ENCODE peak calls at places on chromosomes 7 and 10, in nine cellular contexts. P is H1, A is GM12891, Q is stomach, Z is spleen, O is HCT116, Y is transverse colon, W is endothelial cell of umbilical vein, F is HepG2. J is an unnamed sample.

GRCh38 chr7:122887198-122887597 is 938 bp upstream of the CADPS2 start:
- DNase-seq in W (peak), O (peak), P (no peak), Q (peak), F (peak), Y (peak), A (no peak), Z (peak), J (no peak)

GRCh38 chr7:147982307-147982706 is 608.3 kb upstream of the C7orf33 start:
- DNase-seq in A (no peak), F (no peak), Z (no peak), Y (no peak), O (no peak), Q (no peak), W (no peak), P (no peak), J (no peak)

GRCh38 chr7:149799397-149800168 is 26.2 kb upstream of the ZNF467 start:
- DNase-seq in F (peak), P (peak), Y (peak), A (peak), Q (peak), O (no peak), Z (peak), W (no peak), J (no peak)

GRCh38 chr10:124114696-124115095 is 21.3 kb upstream of the CHST15 start:
- DNase-seq in P (no peak), W (no peak), F (no peak), A (no peak), Z (peak), Q (no peak), Y (no peak), O (no peak), J (no peak)

GRCh38 chr10:110074986-110075664 is 67.3 kb downstream of the ADD3 start:
- DNase-seq in O (no peak), F (no peak), Q (no peak), P (no peak), A (no peak), Z (no peak), Y (no peak), W (peak), J (no peak)

GRCh38 chr7:84823530-84823929 is 363.3 kb downstream of the SEMA3D start:
- DNase-seq in O (no peak), A (no peak), P (no peak), Z (no peak), Y (no peak), Q (no peak), F (no peak), W (no peak), J (no peak)

GRCh38 chr7:85529831-85530230 is 343.0 kb upstream of the SEMA3D start:
- DNase-seq in Y (no peak), P (no peak), Z (no peak), W (peak), O (no peak), A (no peak), F (no peak), Q (no peak), J (no peak)

GRCh38 chr10:119677904-119678755 is 26.9 kb downstream of the BAG3 start:
- DNase-seq in Z (peak), A (no peak), W (no peak), O (no peak), Q (no peak), P (no peak), Y (no peak), F (no peak), J (no peak)

GRCh38 chr7:24727165-24728120 is 29.8 kb downstream of the GSDME start:
- DNase-seq in P (no peak), F (no peak), Q (no peak), W (no peak), Z (no peak), Y (no peak), A (no peak), O (no peak), J (peak)

GRCh38 chr7:14449291-14449690 is 453.3 kb downstream of the DGKB start:
- DNase-seq in W (no peak), O (no peak), P (no peak), Z (no peak), Y (no peak), A (no peak), F (no peak), Q (no peak), J (no peak)

GRCh38 chr7:102306916-102307677 is 20.4 kb downstream of the SH2B2 start:
- DNase-seq in O (no peak), Y (peak), F (peak), Q (peak), Z (peak), A (peak), W (no peak), P (no peak), J (no peak)

GRCh38 chr7:85719981-85720963 is 533.4 kb upstream of the SEMA3D start:
- DNase-seq in Z (no peak), O (no peak), Y (no peak), F (no peak), Q (no peak), A (no peak), P (no peak), W (peak), J (no peak)

GRCh38 chr7:128116740-128117139 is 85.5 kb upstream of the LRRC4 start:
- DNase-seq in W (no peak), Q (no peak), Y (no peak), A (no peak), F (peak), O (no peak), Z (peak), P (no peak), J (peak)

GRCh38 chr7:13240349-13240748 is 552.9 kb downstream of the ARL4A start:
- DNase-seq in O (peak), P (no peak), Q (no peak), W (no peak), F (no peak), Y (no peak), A (no peak), Z (no peak), J (no peak)

GRCh38 chr7:10632707-10633106 is 341.0 kb upstream of the PHF14 start:
- DNase-seq in P (no peak), Z (no peak), A (no peak), F (no peak), Q (no peak), Y (no peak), W (no peak), O (no peak), J (no peak)

GRCh38 chr10:122132331-122132755 is 138.8 kb upstream of the BTBD16 start:
- DNase-seq in A (no peak), F (no peak), W (no peak), Q (no peak), Y (no peak), Z (no peak), P (peak), O (no peak), J (no peak)

GRCh38 chr10:30437039-30437781 is 3.2 kb downstream of the MAP3K8 start:
- DNase-seq in Y (no peak), O (no peak), A (no peak), Q (no peak), Z (no peak), P (no peak), F (no peak), W (peak), J (peak)

GRCh38 chr10:123136806-123137642 is 1.3 kb downstream of the HMX3 start:
- DNase-seq in P (peak), F (no peak), W (peak), A (no peak), Q (no peak), O (no peak), Y (no peak), Z (no peak), J (no peak)

DNA sequence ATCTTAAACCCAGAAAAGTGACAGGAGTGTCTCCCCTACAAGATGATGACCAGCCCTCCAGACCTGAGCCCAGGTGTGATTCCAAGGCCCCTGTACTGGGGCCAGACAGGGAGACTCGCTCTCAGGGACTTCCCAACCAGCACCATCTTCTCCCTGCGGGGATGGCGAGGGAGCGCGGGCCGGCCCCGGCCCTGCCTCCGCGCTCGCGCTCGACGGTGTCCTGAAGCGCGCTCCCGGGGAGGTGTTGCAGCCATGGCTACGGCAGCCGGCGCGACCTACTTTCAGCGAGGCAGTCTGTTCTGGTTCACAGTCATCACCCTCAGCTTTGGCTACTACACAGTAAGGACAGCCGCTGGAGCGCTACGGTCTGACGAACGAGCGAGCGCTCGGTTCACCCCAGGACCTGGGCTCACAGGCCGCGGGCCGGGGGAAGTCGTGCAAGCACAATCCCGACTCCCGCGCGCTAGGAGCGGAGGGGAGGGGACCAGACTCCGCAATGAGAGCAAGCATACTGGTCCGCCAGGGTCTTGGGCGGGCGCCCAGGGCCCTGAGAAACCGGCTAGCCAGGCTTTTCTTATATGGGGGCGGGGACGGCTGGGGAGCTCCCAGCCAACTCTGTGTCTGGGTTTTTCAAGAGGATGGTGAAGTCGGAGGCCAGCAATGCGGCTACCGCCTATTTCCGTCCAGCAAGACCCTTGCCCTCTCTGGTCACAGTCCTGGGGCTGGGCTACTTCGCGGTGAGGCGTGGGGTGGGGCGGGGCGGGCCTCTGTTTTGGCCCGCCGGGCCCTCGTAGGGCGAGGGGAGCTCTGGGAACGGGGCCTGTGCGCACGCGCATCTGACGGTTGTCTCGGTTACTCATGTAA is at the start of gene TMEM254:
- DNase-seq in Y (peak), A (peak), P (peak), Q (peak), W (peak), Z (peak), F (peak), O (peak), J (no peak)
- TF ChIP-seq POLR2A in Y (peak), A (peak), P (peak), Q (no peak), W (no peak), Z (no peak), F (peak), O (peak), J (no peak)

GRCh38 chr7:105680505-105681187 is 99.4 kb upstream of the EFCAB10 start:
- DNase-seq in P (no peak), W (no peak), F (peak), A (no peak), Z (no peak), Y (peak), O (no peak), Q (no peak), J (no peak)
- TF ChIP-seq POLR2AphosphoS5 in P (no peak), W (no peak), F (no peak), A (no peak), Z (no peak), Y (no peak), O (no peak), Q (no peak), J (no peak)

DNA sequence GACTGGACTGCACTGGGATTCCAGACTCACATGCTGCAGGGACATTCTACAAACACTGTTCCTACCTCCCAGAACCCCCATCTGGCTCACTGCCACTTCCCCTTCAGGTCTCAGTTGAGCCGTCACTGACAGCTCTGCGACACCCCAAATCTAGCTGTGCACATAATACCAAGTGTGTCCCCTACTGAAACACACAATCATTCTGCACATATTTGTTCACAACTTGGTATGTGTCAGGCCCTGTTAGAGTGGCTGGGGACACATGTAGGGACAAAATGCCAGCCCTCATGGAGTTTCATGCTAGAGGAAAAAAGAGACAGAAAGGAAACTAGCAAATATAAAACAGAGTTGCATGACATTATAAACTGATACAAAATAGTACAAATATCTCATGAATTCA is 5.3 kb downstream of the PRKCQ start:
- DNase-seq in Q (no peak), Z (no peak), Y (no peak), W (no peak), A (no peak), F (no peak), P (no peak), O (no peak), J (no peak)
- TF ChIP-seq POLR2A in Q (no peak), Z (no peak), Y (no peak), W (no peak), A (no peak), F (no peak), P (no peak), O (no peak), J (no peak)

GRCh38 chr7:81812514-81813472 is 42.9 kb upstream of the HGF start:
- DNase-seq in A (no peak), O (peak), Y (no peak), Q (no peak), W (no peak), P (no peak), Z (no peak), F (no peak), J (no peak)

GRCh38 chr7:81819861-81820260 is 50.0 kb upstream of the HGF start:
- DNase-seq in P (no peak), O (no peak), W (no peak), Q (no peak), F (no peak), Y (no peak), A (no peak), Z (no peak), J (no peak)

GRCh38 chr7:81810448-81811155 is 40.8 kb upstream of the HGF start:
- DNase-seq in Z (no peak), Y (no peak), O (no peak), A (no peak), F (no peak), Q (no peak), W (no peak), P (no peak), J (no peak)

DNA sequence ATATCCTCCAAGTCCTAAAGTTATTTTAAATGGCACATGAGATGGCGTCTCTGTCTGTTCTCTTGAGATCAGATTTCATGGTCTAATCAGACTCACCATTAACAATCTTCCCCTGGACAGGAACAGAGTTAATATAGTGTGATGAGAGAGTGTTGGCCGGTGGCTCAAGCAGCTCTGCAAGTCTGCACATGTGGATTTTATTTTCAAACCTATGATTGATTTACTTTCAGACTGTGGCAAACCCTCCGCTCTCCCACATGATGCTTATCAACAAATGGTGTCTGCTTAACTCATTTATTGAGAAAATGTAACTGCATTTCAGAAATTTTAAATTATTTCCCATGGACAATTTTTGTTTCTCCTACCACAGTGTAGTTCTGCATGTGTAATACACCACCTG is 46.5 kb upstream of the HGF start:
- DNase-seq in A (no peak), Y (no peak), Q (no peak), O (no peak), W (no peak), Z (no peak), P (no peak), F (no peak), J (no peak)
- TF ChIP-seq POLR2AphosphoS5 in A (no peak), Y (no peak), Q (no peak), O (no peak), W (no peak), Z (no peak), P (no peak), F (no peak), J (no peak)

GRCh38 chr7:54331311-54331710 is 210.9 kb upstream of the VSTM2A start:
- DNase-seq in Z (no peak), Y (no peak), O (no peak), A (no peak), F (no peak), W (no peak), Q (no peak), P (no peak), J (no peak)

GRCh38 chr7:54330216-54330800 is 211.9 kb upstream of the VSTM2A start:
- DNase-seq in Q (no peak), W (no peak), Z (no peak), O (no peak), P (no peak), Y (no peak), F (no peak), A (no peak), J (no peak)

GRCh38 chr7:54336800-54337199 is 205.4 kb upstream of the VSTM2A start:
- DNase-seq in P (no peak), Y (no peak), A (no peak), W (no peak), Q (no peak), Z (no peak), F (no peak), O (no peak), J (no peak)

GRCh38 chr7:54339074-54339473 is 203.1 kb upstream of the VSTM2A start:
- DNase-seq in A (no peak), Q (no peak), Z (no peak), Y (no peak), W (no peak), P (no peak), F (no peak), O (no peak), J (no peak)

GRCh38 chr7:54333952-54334351 is 208.2 kb upstream of the VSTM2A start:
- DNase-seq in Q (no peak), F (no peak), W (no peak), Y (no peak), O (no peak), Z (no peak), P (no peak), A (no peak), J (no peak)
- TF ChIP-seq POLR2A in Q (no peak), F (no peak), W (no peak), Y (no peak), O (no peak), Z (no peak), P (no peak), A (no peak), J (no peak)

J was measured in vagina.